ENCODE peak calls at places on chromosome 14, in six cellular contexts. M is cardiac muscle cell, A is breast epithelium, V is left lung, D is A549, G is tibial artery. B is an unnamed sample. For H3K4me1, the result is how much of the 10 kb centered on the place peaks cover.

GRCh38 chr14:54784657-54785056 is 118.0 kb downstream of the GCH1 start:
- DNase-seq in A (no peak), G (peak), D (no peak), V (no peak), M (no peak), B (peak)

GRCh38 chr14:24068711-24069410 is 2.5 kb upstream of the CPNE6 start:
- DNase-seq in A (no peak), V (peak), G (no peak), M (no peak), D (no peak), B (no peak)

GRCh38 chr14:99159341-99160340 is 112.4 kb downstream of the BCL11B start:
- DNase-seq in A (peak), M (peak), D (no peak), G (no peak), V (no peak), B (no peak)

GRCh38 chr14:61193471-61193870 is 87.7 kb downstream of the TMEM30B start:
- DNase-seq in V (no peak), A (no peak), D (no peak), G (no peak), M (no peak), B (no peak)

GRCh38 chr14:70920608-70921007 is 13.3 kb downstream of the PCNX1 start:
- DNase-seq in G (no peak), A (no peak), M (no peak), D (no peak), V (no peak), B (no peak)

GRCh38 chr14:102516531-102517411 is 7.2 kb upstream of the ANKRD9 start:
- DNase-seq in G (no peak), V (peak), A (no peak), M (peak), D (peak), B (peak)

GRCh38 chr14:66508846-66509621 is 1.1 kb downstream of the GPHN start:
- DNase-seq in D (peak), A (peak), G (peak), V (peak), M (peak), B (peak)

GRCh38 chr14:21136024-21136423 is 19.8 kb downstream of the OR5AU1 start:
- DNase-seq in A (no peak), V (no peak), G (no peak), D (peak), M (peak), B (no peak)

GRCh38 chr14:80930836-80931389 is 10.6 kb downstream of the CEP128 start:
- DNase-seq in D (no peak), A (no peak), G (no peak), V (no peak), M (no peak), B (no peak)

GRCh38 chr14:29802211-29802610 is 125.4 kb downstream of the PRKD1 start:
- DNase-seq in A (no peak), M (no peak), D (no peak), V (no peak), G (no peak), B (no peak)

GRCh38 chr14:92973265-92973797 is 50.4 kb downstream of the CHGA start:
- DNase-seq in V (no peak), M (peak), G (peak), D (no peak), A (peak), B (peak)

GRCh38 chr14:93027810-93028723 is 87.7 kb downstream of the ITPK1 start:
- DNase-seq in V (no peak), D (no peak), A (no peak), G (no peak), M (no peak), B (no peak)

GRCh38 chr14:91366749-91367148 is 50.9 kb downstream of the CCDC88C start:
- DNase-seq in D (no peak), M (no peak), G (no peak), V (no peak), A (no peak), B (no peak)

GRCh38 chr14:103057372-103058208 is at the start of gene CDC42BPB:
- DNase-seq in A (peak), D (peak), V (peak), M (peak), G (peak), B (peak)

GRCh38 chr14:89429206-89430091 is 12.4 kb upstream of the FOXN3 start:
- DNase-seq in A (no peak), G (no peak), V (no peak), M (no peak), D (no peak), B (no peak)

GRCh38 chr14:53888535-53889386 is 67.9 kb downstream of the BMP4 start:
- DNase-seq in V (no peak), M (no peak), D (no peak), G (no peak), A (no peak), B (no peak)

GRCh38 chr14:37970696-37971095 is 237.0 kb upstream of the SSTR1 start:
- DNase-seq in M (no peak), D (no peak), G (no peak), V (no peak), A (no peak), B (no peak)

GRCh38 chr14:104689620-104690265 is 325 bp downstream of the INF2 start:
- DNase-seq in A (no peak), G (no peak), V (no peak), D (no peak), M (peak), B (peak)

GRCh38 chr14:104691546-104692260 is 2.3 kb downstream of the INF2 start:
- DNase-seq in M (no peak), G (no peak), A (no peak), V (peak), D (no peak), B (peak)

GRCh38 chr14:104690266-104690711 is 871 bp downstream of the INF2 start:
- DNase-seq in V (peak), G (no peak), D (no peak), A (no peak), M (no peak), B (peak)

GRCh38 chr14:104692261-104692938 is 3.0 kb downstream of the INF2 start:
- DNase-seq in A (no peak), D (no peak), M (no peak), V (peak), G (no peak), B (peak)

GRCh38 chr14:104690861-104691455 is 1.5 kb downstream of the INF2 start:
- DNase-seq in A (no peak), M (no peak), V (peak), G (no peak), D (no peak), B (peak)
- H3K4me1 ChIP-seq in A (under half), M (under half), V (under half), G (half or more), D (half or more), B (under half)

DNA sequence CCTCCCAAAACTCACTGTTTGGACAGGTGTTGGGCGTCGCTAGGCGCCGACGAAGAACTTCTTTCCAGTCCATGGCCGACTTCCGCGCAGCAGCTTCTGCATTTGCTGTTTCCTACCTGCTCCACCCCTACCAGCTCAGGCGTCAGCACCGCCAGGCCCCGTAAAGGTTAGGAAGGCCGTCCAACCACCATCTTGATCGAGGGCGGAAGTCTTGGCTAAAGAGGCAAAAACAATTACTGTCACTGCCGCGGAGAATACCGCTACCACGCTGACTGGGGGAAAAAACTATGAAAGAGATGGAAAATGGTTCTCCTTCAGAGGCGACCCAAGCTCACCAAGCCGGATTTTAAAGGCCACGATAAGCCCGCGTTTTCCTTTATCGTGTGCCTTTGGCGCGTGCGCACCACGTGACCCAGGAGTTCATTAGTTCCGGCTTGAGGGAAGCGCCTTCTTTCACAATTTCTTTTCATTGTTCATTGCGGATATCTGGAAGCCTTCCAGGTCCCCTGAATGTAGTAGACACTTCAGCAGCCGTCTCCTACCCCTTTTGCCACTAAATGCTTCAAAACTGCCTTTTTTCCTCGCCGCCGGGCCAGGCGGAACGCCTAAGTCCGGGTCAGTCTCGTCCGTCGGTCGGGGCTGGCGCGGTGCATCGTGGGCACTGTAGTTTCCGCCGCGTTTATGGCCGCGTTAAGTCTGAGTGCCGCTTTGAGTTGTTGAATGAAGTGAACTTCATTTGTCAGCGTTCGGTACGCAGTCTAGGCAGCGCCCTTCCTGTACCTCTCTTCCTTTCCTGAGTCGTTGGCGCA is at the start of the genes PPP2R3C and PRORP:
- DNase-seq in V (peak), M (peak), A (peak), G (peak), D (peak), B (peak)
- H3K4me1 ChIP-seq in V (under half), M (under half), A (under half), G (under half), D (under half), B (under half)

GRCh38 chr14:68784995-68785816 is 7.7 kb downstream of the ZFP36L1 start:
- DNase-seq in V (no peak), A (no peak), M (no peak), G (no peak), D (peak), B (no peak)

GRCh38 chr14:68782091-68782981 is 10.5 kb downstream of the ZFP36L1 start:
- DNase-seq in A (no peak), V (peak), D (no peak), G (peak), M (no peak), B (no peak)

GRCh38 chr14:68784298-68784910 is 8.5 kb downstream of the ZFP36L1 start:
- DNase-seq in M (no peak), D (peak), V (no peak), G (no peak), A (no peak), B (no peak)

GRCh38 chr14:68781161-68782021 is 11.5 kb downstream of the ZFP36L1 start:
- DNase-seq in G (peak), A (no peak), M (no peak), D (no peak), V (peak), B (peak)

GRCh38 chr14:68783408-68784297 is 9.2 kb downstream of the ZFP36L1 start:
- DNase-seq in D (no peak), V (no peak), G (peak), A (no peak), M (no peak), B (no peak)
- H3K4me1 ChIP-seq in D (half or more), V (under half), G (half or more), A (under half), M (under half), B (under half)

GRCh38 chr14:75150150-75150549 is 23.3 kb upstream of the NEK9 start:
- DNase-seq in A (no peak), M (no peak), D (no peak), G (no peak), V (no peak), B (no peak)
- H3K4me1 ChIP-seq in A (under half), M (under half), D (under half), G (under half), V (under half), B (under half)

DNA sequence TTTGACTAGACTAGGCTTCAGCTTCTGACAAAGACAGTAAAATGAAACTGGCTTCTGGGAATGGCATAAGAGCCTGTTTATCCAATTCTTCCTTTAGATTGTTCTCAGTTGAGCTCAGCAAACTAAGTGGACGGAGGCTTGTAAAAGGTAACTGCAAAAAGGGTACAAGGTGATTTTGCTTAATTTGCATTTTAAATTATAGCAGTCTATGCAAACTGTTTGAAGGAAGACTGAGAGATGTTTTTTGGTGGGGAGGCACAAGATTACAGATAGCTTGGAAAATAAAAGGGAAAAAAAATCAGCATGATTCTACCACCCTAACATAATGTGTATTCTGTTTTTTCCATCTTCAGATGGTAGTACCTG is 5.0 kb downstream of the SUSD6 start:
- DNase-seq in M (no peak), A (no peak), G (no peak), D (no peak), V (no peak), B (no peak)
- H3K4me1 ChIP-seq in M (under half), A (under half), G (half or more), D (under half), V (half or more), B (under half)

DNA sequence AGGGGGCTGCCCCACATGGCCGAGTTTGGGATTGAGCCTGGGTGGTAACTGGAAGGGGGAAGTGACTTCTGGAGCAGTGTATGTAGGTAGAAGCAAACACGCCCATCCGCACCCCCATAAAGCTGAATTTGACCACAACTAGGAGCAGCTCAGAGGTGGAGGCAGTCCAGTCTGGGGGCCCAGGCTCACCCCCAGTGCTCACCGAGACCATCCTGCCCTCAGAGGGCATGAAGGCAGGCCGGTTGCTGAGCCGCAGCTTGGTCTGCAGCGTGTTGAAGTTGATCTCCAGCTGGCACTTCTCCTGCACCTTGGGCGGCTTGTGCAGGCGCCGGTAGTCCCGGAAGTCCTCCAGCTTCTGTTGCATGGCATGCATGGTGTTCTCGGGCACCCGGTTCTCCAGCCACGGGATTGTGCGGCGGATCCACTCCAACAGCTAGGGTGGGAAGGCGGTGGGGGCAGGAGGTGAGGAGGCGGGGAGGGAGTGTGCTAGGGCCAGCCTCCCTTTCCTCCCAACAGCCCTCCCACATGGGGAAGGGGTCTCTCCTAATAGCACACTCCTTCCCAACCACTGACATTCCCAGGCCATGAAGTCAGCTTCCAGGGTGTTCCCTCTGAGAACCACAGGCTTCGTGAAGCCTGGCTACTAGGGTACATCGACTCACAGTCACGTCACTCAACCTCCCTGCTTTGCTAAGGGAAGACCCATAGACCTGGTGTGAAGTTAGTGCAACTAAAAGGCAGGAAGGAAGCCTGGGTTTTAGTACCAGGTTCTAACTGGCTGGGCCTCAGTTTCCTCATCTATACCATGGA is 87.0 kb downstream of the ACTN1 start:
- DNase-seq in M (no peak), V (peak), A (peak), G (no peak), D (no peak), B (no peak)
- H3K4me1 ChIP-seq in M (under half), V (under half), A (under half), G (half or more), D (under half), B (under half)

GRCh38 chr14:65095633-65096205 is 6.6 kb downstream of the MAX start:
- DNase-seq in M (no peak), V (no peak), D (no peak), G (peak), A (peak), B (peak)
- H3K4me1 ChIP-seq in M (under half), V (under half), D (under half), G (half or more), A (under half), B (under half)

GRCh38 chr14:95146079-95146771 is 11.1 kb downstream of the DICER1 start:
- DNase-seq in V (peak), M (no peak), D (no peak), G (no peak), A (no peak), B (no peak)
- H3K4me1 ChIP-seq in V (under half), M (under half), D (under half), G (half or more), A (under half), B (under half)

B was measured in right cardiac atrium.